ENCODE peak calls at places on chromosomes 6 and 20, in ten cellular contexts. V is heart left ventricle, O is H1, Z is Peyer's patch, W is adrenal gland, I is stomach, H is heart right ventricle, E is neural progenitor cell, N is testis, F is cardiac muscle cell. R is an unnamed sample. For H3K27me3 and H3K4me1, the result is how much of the 10 kb centered on the place peaks cover.

GRCh38 chr6:93418448-93419303 is 683 bp downstream of the EPHA7 start:
- DNase-seq in V (peak), O (no peak), Z (peak), W (no peak), I (no peak), H (peak), E (peak), N (peak), F (peak), R (peak)

GRCh38 chr6:30264731-30265130 is 51.5 kb upstream of the TRIM26 start:
- DNase-seq in V (no peak), O (no peak), Z (no peak), W (no peak), I (no peak), H (no peak), E (no peak), N (no peak), F (no peak), R (no peak)

GRCh38 chr20:63740070-63740500 is 509 bp downstream of the SLC2A4RG start:
- DNase-seq in V (no peak), O (no peak), Z (peak), W (peak), I (no peak), H (peak), E (peak), N (no peak), F (peak), R (peak)

GRCh38 chr20:19688031-19688806 is 69.8 kb upstream of the RIN2 start:
- DNase-seq in V (peak), O (peak), Z (peak), W (peak), I (peak), H (peak), E (peak), N (peak), F (peak), R (peak)

GRCh38 chr6:34474754-34475153 is 8.9 kb downstream of the PACSIN1 start:
- DNase-seq in V (no peak), O (no peak), Z (no peak), W (no peak), I (no peak), H (no peak), E (no peak), N (no peak), F (no peak), R (no peak)

GRCh38 chr6:95804847-95805541 is 210.8 kb upstream of the FUT9 start:
- DNase-seq in V (no peak), O (no peak), Z (no peak), W (no peak), I (peak), H (no peak), E (no peak), N (no peak), F (no peak), R (no peak)

GRCh38 chr20:3068986-3069900 is 2.2 kb upstream of the OXT start:
- DNase-seq in V (no peak), O (no peak), Z (no peak), W (peak), I (peak), H (no peak), E (peak), N (no peak), F (no peak), R (no peak)

GRCh38 chr6:151494235-151494950 is 576 bp downstream of the CCDC170 start:
- DNase-seq in V (peak), O (no peak), Z (no peak), W (peak), I (peak), H (peak), E (peak), N (peak), F (peak), R (no peak)

GRCh38 chr6:34374112-34374907 is 18.2 kb downstream of the NUDT3 start:
- DNase-seq in V (no peak), O (no peak), Z (no peak), W (no peak), I (no peak), H (no peak), E (no peak), N (no peak), F (no peak), R (no peak)

GRCh38 chr6:3282461-3283236 is 23.9 kb downstream of the PSMG4 start:
- DNase-seq in V (no peak), O (no peak), Z (peak), W (no peak), I (no peak), H (no peak), E (no peak), N (no peak), F (no peak), R (no peak)

GRCh38 chr6:12289655-12290489 is at the start of gene EDN1:
- DNase-seq in V (peak), O (peak), Z (peak), W (peak), I (peak), H (peak), E (peak), N (peak), F (peak), R (peak)
- H3K27me3 ChIP-seq in V (under half), O (under half), Z (under half), W (under half), I (under half), H (under half), E (under half), N (under half), F (under half), R (under half)

GRCh38 chr20:41889125-41889870 is 271.1 kb upstream of the CHD6 start:
- DNase-seq in V (no peak), O (no peak), Z (no peak), W (no peak), I (no peak), H (no peak), E (peak), N (peak), F (no peak), R (peak)
- TF ChIP-seq CTCF in V (no peak), O (peak), Z (no peak), W (peak), I (no peak), H (peak), E (peak), N (no peak), F (no peak), R (peak)

GRCh38 chr20:53869466-53870258 is 200.7 kb downstream of the BCAS1 start:
- DNase-seq in V (peak), O (no peak), Z (peak), W (peak), I (peak), H (no peak), E (peak), N (peak), F (peak), R (peak)

GRCh38 chr20:53872561-53873248 is 197.7 kb downstream of the BCAS1 start:
- DNase-seq in V (no peak), O (no peak), Z (peak), W (no peak), I (no peak), H (no peak), E (no peak), N (no peak), F (no peak), R (no peak)

GRCh38 chr20:53871541-53871940 is 198.9 kb downstream of the BCAS1 start:
- DNase-seq in V (no peak), O (no peak), Z (no peak), W (no peak), I (no peak), H (no peak), E (no peak), N (no peak), F (no peak), R (no peak)

GRCh38 chr20:53872081-53872541 is 198.3 kb downstream of the BCAS1 start:
- DNase-seq in V (no peak), O (no peak), Z (no peak), W (no peak), I (no peak), H (no peak), E (no peak), N (no peak), F (no peak), R (no peak)

GRCh38 chr20:53870426-53871199 is 199.8 kb downstream of the BCAS1 start:
- DNase-seq in V (no peak), O (no peak), Z (no peak), W (no peak), I (no peak), H (no peak), E (no peak), N (no peak), F (no peak), R (no peak)
- H3K4me1 ChIP-seq in V (under half), O (under half), Z (under half), W (under half), I (under half), H (under half), E (half or more), N (under half), F (under half), R (under half)

GRCh38 chr6:170208651-170209353 is 82.1 kb downstream of the DLL1 start:
- DNase-seq in V (no peak), O (no peak), Z (peak), W (peak), I (peak), H (no peak), E (no peak), N (peak), F (no peak), R (no peak)

GRCh38 chr6:170210026-170210390 is 80.9 kb downstream of the DLL1 start:
- DNase-seq in V (no peak), O (no peak), Z (peak), W (no peak), I (peak), H (no peak), E (no peak), N (peak), F (no peak), R (no peak)

GRCh38 chr6:170208171-170208601 is 82.7 kb downstream of the DLL1 start:
- DNase-seq in V (no peak), O (no peak), Z (no peak), W (peak), I (peak), H (no peak), E (no peak), N (no peak), F (no peak), R (no peak)

GRCh38 chr6:170210651-170211403 is 80.1 kb downstream of the DLL1 start:
- DNase-seq in V (no peak), O (no peak), Z (no peak), W (no peak), I (peak), H (no peak), E (no peak), N (no peak), F (no peak), R (no peak)

GRCh38 chr6:170209354-170210025 is 81.4 kb downstream of the DLL1 start:
- DNase-seq in V (no peak), O (no peak), Z (peak), W (peak), I (peak), H (no peak), E (no peak), N (no peak), F (no peak), R (no peak)
- H3K27me3 ChIP-seq in V (under half), O (under half), Z (under half), W (under half), I (under half), H (under half), E (under half), N (under half), F (under half), R (under half)

DNA sequence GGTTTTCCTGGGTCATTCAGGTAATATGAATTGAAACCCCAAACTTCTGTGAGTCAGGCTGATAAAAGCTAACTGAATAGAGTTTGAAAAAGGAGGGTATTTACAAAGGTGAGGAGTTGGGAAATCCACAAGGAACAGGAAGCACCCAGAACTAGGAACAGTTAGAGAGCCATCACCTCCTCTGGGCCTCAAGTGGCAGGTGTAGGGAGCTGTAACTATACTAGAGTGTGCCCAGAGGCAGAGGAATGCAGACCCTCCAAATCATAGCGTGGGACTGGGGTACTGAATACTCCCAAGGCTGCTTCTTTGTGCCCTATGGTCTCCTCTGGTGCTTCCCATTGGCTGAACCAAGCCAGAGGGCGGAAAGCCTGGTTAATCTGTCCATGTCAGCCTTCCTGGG is 18.3 kb downstream of the TRIM38 start:
- DNase-seq in V (no peak), O (no peak), Z (no peak), W (no peak), I (no peak), H (no peak), E (peak), N (no peak), F (no peak), R (no peak)
- TF ChIP-seq CTCF in V (no peak), O (no peak), Z (no peak), W (no peak), I (no peak), H (no peak), E (no peak), N (no peak), F (no peak), R (no peak)

GRCh38 chr20:839626-840025 is 6.1 kb downstream of the FAM110A start:
- DNase-seq in V (no peak), O (no peak), Z (no peak), W (no peak), I (no peak), H (no peak), E (no peak), N (no peak), F (no peak), R (no peak)
- H3K4me1 ChIP-seq in V (under half), O (under half), Z (under half), W (under half), I (under half), H (under half), E (under half), N (under half), F (under half), R (under half)

GRCh38 chr6:40882321-40882720 is 156.7 kb downstream of the UNC5CL start:
- DNase-seq in V (no peak), O (no peak), Z (no peak), W (peak), I (no peak), H (no peak), E (no peak), N (no peak), F (peak), R (peak)
- H3K27me3 ChIP-seq in V (under half), O (under half), Z (under half), W (under half), I (under half), H (under half), E (under half), N (under half), F (under half), R (under half)